ENCODE peak calls at places on chromosomes 3 and 15, in four cellular contexts. V is NCI-H1092, K is PC-3, E is hepatic stellate cell. B is an unnamed sample.

GRCh38 chr3:70006089-70006488 is 6.6 kb downstream of the SAMMSON start:
- DNase-seq in V (no peak), K (no peak), E (no peak), B (no peak)

GRCh38 chr15:43522247-43522646 is 4.8 kb downstream of the MAP1A start:
- DNase-seq in K (no peak), V (no peak), E (no peak), B (peak)

GRCh38 chr3:54122046-54122801 is at the start of gene CACNA2D3:
- DNase-seq in K (no peak), V (no peak), E (no peak), B (peak)

GRCh38 chr15:70339551-70340517 is 242.1 kb upstream of the TLE3 start:
- DNase-seq in E (no peak), K (no peak), V (peak), B (no peak)

GRCh38 chr3:67486883-67487282 is 167.5 kb downstream of the SUCLG2 start:
- DNase-seq in E (no peak), K (no peak), V (no peak), B (no peak)

GRCh38 chr15:43423793-43424192 is 52.9 kb downstream of the TUBGCP4 start:
- DNase-seq in V (no peak), E (no peak), K (no peak), B (no peak)

GRCh38 chr3:194476784-194477183 is 10.0 kb downstream of the ATP13A3 start:
- DNase-seq in E (no peak), K (no peak), V (no peak), B (no peak)

GRCh38 chr3:34012102-34012461 is 213.7 kb downstream of the PDCD6IP start:
- DNase-seq in E (peak), K (peak), V (no peak), B (peak)

GRCh38 chr3:33240261-33240660 is 21.7 kb upstream of the SUSD5 start:
- DNase-seq in E (no peak), K (no peak), V (no peak), B (no peak)

GRCh38 chr15:35061171-35062163 is 23.6 kb downstream of the NANOGP8 start:
- DNase-seq in V (no peak), K (peak), E (no peak), B (no peak)

GRCh38 chr3:65685621-65686020 is 353.1 kb downstream of the MAGI1 start:
- DNase-seq in E (no peak), V (no peak), K (no peak), B (no peak)

GRCh38 chr15:75646944-75647364 is 758 bp upstream of the SNX33 start:
- DNase-seq in K (peak), E (no peak), V (no peak), B (no peak)

GRCh38 chr3:27717200-27717852 is 4.8 kb downstream of the EOMES start:
- DNase-seq in V (no peak), E (no peak), K (no peak), B (no peak)

GRCh38 chr3:56754753-56755365 is 46.9 kb downstream of the ARHGEF3 start:
- DNase-seq in K (no peak), E (no peak), V (no peak), B (no peak)

GRCh38 chr3:58804914-58805313 is 138.3 kb upstream of the FAM3D start:
- DNase-seq in E (no peak), K (no peak), V (no peak), B (peak)

GRCh38 chr3:72746412-72747411 is 101.5 kb downstream of the SHQ1 start:
- DNase-seq in E (no peak), V (no peak), K (peak), B (no peak)

GRCh38 chr3:5186854-5187151 is 704 bp upstream of the EDEM1 start:
- DNase-seq in K (peak), V (no peak), E (peak), B (no peak)

GRCh38 chr15:86231864-86232801 is 152.5 kb downstream of the AGBL1 start:
- DNase-seq in V (no peak), K (peak), E (no peak), B (no peak)

GRCh38 chr3:174863488-174863887 is 4.4 kb downstream of the NAALADL2 start:
- DNase-seq in E (no peak), K (peak), V (no peak), B (no peak)

GRCh38 chr3:113147608-113148306 is 63.6 kb upstream of the BOC start:
- DNase-seq in K (no peak), V (peak), E (no peak), B (no peak)

GRCh38 chr3:188097786-188098185 is 56.2 kb upstream of the LPP start:
- DNase-seq in V (no peak), E (no peak), K (no peak), B (no peak)

B was measured in osteoblast.